ENCODE peak calls at places on chromosomes 11 and 22, in four cellular contexts. V is mesothelial cell of epicardium, U is WTC11, R is B cell. O is an unnamed sample.

GRCh38 chr11:70084046-70084984 is 6.2 kb downstream of the ANO1 start:
- DNase-seq in R (no peak), V (no peak), U (no peak), O (no peak)

GRCh38 chr22:50325444-50326224 is 1.2 kb downstream of the DENND6B start:
- DNase-seq in R (no peak), V (no peak), U (no peak), O (peak; percentile 14)

GRCh38 chr11:94786264-94787126 is 18.3 kb downstream of the AMOTL1 start:
- DNase-seq in U (peak; percentile 51), V (no peak), R (no peak), O (no peak)

GRCh38 chr22:28943501-28943879 is 60.1 kb downstream of the ZNRF3 start:
- DNase-seq in R (no peak), U (no peak), V (no peak), O (no peak)

GRCh38 chr11:28581286-28582242 is 473.4 kb downstream of the METTL15 start:
- DNase-seq in R (no peak), U (peak; percentile 17), V (no peak), O (no peak)

GRCh38 chr11:74319139-74319538 is 7.7 kb upstream of the P4HA3 start:
- DNase-seq in V (no peak), U (no peak), R (no peak), O (no peak)

GRCh38 chr11:104259121-104259610 is 95.2 kb upstream of the PDGFD start:
- DNase-seq in V (no peak), R (no peak), U (no peak), O (no peak)

GRCh38 chr11:102244681-102245409 is 72.4 kb upstream of the BIRC3 start:
- DNase-seq in U (no peak), V (no peak), R (no peak), O (no peak)

GRCh38 chr11:10323793-10324170 is 18.9 kb downstream of the ADM start:
- DNase-seq in R (no peak), U (no peak), V (no peak), O (no peak)

GRCh38 chr11:66457826-66458225 is 8.9 kb upstream of the PELI3 start:
- DNase-seq in U (no peak), V (no peak), R (no peak), O (no peak)

GRCh38 chr11:91792779-91793262 is 431.8 kb upstream of the FAT3 start:
- DNase-seq in V (no peak), R (no peak), U (no peak), O (no peak)

GRCh38 chr11:36352919-36353318 is 56.8 kb downstream of the PRR5L start:
- DNase-seq in U (no peak), R (no peak), V (no peak), O (no peak)

GRCh38 chr11:122207921-122208764 is 92.1 kb upstream of the BLID start:
- DNase-seq in V (no peak), U (no peak), R (no peak), O (no peak)

GRCh38 chr22:43262990-43263644 is 76.2 kb upstream of the TTLL12 start:
- DNase-seq in U (no peak), R (no peak), V (no peak), O (peak; percentile 51)

GRCh38 chr11:94767701-94768601 is at the start of gene AMOTL1:
- DNase-seq in V (peak; percentile 85), R (peak; percentile 46), U (peak; percentile 89), O (peak; percentile 95)

GRCh38 chr22:46581580-46582244 is 38.5 kb upstream of the GRAMD4 start:
- DNase-seq in U (no peak), V (no peak), R (no peak), O (no peak)

GRCh38 chr11:82906236-82906635 is 4.7 kb downstream of the DDIAS start:
- DNase-seq in U (no peak), V (no peak), R (no peak), O (no peak)

GRCh38 chr11:27477243-27477642 is 4.7 kb upstream of the LGR4 start:
- DNase-seq in V (no peak), U (no peak), R (no peak), O (no peak)

GRCh38 chr11:28616160-28616559 is 508.0 kb downstream of the METTL15 start:
- DNase-seq in U (no peak), R (no peak), V (no peak), O (no peak)

GRCh38 chr11:2166091-2166851 is 5.3 kb upstream of the INS start:
- DNase-seq in U (peak; percentile 75), V (peak; percentile 67), R (no peak), O (peak; percentile 81)

GRCh38 chr11:108754901-108755625 is 90.2 kb downstream of the DDX10 start:
- DNase-seq in R (no peak), V (no peak), U (no peak), O (no peak)

GRCh38 chr11:103995896-103996295 is 40.5 kb upstream of the DDI1 start:
- DNase-seq in U (no peak), R (no peak), V (no peak), O (no peak)

GRCh38 chr11:28099715-28100114 is 8.2 kb downstream of the KIF18A start:
- DNase-seq in V (no peak), R (no peak), U (no peak), O (no peak)

GRCh38 chr11:57131080-57131790 is 50.5 kb upstream of the LRRC55 start:
- DNase-seq in R (no peak), V (no peak), U (peak; percentile 79), O (peak; percentile 69)

GRCh38 chr22:39244496-39245129 is at the start of gene PDGFB:
- DNase-seq in U (no peak), R (no peak), V (no peak), O (no peak)

GRCh38 chr11:130241697-130242096 is 73.0 kb downstream of the ZBTB44 start:
- DNase-seq in V (no peak), R (no peak), U (no peak), O (no peak)
- TF ChIP-seq CTCF in V (no peak), R (no peak), U (no peak), O (no peak)

DNA sequence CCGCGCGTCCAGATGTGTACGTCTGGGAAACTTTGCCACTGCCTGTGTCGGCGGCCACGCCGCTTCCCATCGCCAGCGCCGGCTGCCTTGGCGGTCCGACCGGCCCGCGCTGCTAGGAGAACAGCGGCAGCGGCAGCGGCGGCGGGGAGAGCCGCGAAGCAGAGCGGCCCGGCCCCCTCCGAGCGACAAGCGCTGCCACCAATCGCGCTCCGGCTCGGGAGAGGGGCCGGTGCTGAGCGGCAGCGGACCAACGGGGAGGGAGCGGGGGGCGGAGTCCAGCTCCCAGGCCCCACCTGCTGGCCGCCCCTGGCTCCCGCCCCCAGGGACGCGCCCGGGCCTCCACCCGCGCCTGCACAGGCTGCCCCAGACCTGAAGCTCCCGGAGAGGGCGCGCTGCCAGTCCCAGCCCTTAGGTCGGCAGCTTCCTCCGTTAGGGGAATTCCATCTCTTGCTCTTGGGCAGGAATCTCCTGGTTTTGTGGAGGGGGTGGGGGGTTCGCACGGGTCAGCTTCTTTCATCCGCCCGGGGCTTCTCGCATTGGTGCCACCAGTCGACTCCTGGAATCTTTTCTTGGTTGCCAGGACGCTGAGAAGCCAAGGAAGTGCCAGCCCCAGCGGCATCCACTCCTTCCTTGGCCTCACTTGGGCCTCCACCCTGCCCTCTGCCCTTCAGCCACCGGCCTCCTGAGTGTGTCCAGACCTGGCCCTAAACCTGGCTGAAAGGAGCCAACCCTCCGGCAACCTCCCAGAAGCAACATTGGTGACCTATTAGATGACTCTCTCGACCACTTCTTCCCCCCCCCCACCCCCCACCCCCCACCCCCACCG is at the start of gene GALNT18:
- DNase-seq in V (peak; percentile 94), U (peak; percentile 93), R (peak; percentile 46), O (peak; percentile 97)
- TF ChIP-seq CTCF in V (peak; percentile 37), U (no peak), R (no peak), O (peak; percentile 53)

DNA sequence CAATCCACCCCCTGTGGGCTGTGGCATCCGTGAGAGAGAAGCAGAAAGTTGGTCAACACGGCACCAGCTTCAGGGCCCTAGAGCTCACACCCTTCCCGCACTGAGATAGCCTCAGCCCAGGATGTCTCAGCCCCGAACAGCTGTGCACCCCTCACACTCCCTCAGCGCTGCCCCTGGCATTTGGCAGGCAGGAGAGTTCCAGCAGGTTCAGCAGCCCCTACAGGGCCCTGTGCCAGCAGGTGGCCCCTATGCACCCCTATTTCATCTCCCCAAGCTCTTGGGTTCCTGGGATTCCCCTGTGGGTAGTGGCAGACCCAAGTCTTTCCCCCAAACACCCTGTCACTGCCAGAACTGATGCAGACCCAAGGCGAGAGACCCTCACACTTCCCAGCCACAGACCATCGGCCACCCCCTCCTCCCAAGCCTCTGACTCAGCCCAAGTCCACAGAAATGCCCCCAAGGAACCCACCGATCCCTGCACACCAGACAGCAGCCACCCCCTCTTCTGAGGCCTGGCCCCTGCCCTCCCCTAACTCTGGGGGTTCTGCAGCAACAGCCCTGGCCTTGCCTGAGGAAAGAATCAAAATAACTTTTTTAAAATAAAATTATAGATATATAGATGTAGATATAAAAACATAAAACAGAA is 183.6 kb downstream of the IGLL1 start:
- DNase-seq in V (no peak), R (no peak), U (peak; percentile 6), O (no peak)
- TF ChIP-seq CTCF in V (no peak), R (no peak), U (no peak), O (no peak)

GRCh38 chr11:123238297-123238696 is 43.2 kb upstream of the CLMP start:
- DNase-seq in U (no peak), R (no peak), V (no peak), O (no peak)

GRCh38 chr11:123233978-123234340 is 38.9 kb upstream of the CLMP start:
- DNase-seq in U (no peak), V (no peak), R (no peak), O (no peak)

GRCh38 chr11:123235117-123235686 is 40.2 kb upstream of the CLMP start:
- DNase-seq in V (peak; percentile 50), R (no peak), U (peak; percentile 75), O (peak; percentile 61)

GRCh38 chr11:123233280-123233977 is 38.4 kb upstream of the CLMP start:
- DNase-seq in R (no peak), V (no peak), U (no peak), O (peak; percentile 45)

GRCh38 chr11:123235687-123236261 is 40.7 kb upstream of the CLMP start:
- DNase-seq in U (no peak), V (no peak), R (no peak), O (no peak)
- TF ChIP-seq CTCF in U (no peak), V (no peak), R (no peak), O (no peak)

DNA sequence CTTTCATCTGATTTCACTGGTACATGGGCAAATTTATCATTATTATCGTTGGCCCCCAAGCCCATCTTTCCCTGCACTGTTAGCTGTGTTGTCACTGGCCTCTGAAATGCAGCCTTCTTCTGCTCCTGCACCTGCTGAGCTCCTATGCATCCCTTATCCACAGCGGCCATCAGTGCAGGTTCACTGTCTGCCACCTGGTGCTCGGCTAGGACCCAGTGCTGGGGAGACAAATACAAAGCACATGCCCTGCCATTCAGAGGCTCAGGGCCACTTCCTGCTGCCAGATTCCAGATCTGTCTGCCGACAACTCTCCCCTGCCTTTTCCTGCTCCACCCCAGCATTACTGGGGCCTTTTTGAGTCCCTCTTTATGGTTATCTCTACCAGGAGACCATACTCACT is 1205.4 kb downstream of the TBC1D22A start:
- DNase-seq in V (no peak), U (peak; percentile 17), R (no peak), O (no peak)
- TF ChIP-seq CTCF in V (no peak), U (no peak), R (no peak), O (no peak)